ENCODE peak calls at places on chromosome 4, in eight cellular contexts. Q, A, C, S, U, V, K and Z are unnamed samples.

GRCh38 chr4:127479031-127479622 is 153.6 kb upstream of the INTU start:
- DNase-seq in Q (peak; percentile 67), A (no peak), C (no peak), S (no peak), U (no peak), V (no peak), K (peak; percentile 30), Z (no peak)

GRCh38 chr4:148445903-148446261 is 3.7 kb upstream of the NR3C2 start:
- DNase-seq in Q (no peak), A (no peak), C (no peak), S (no peak), U (no peak), V (no peak), K (no peak), Z (no peak)

GRCh38 chr4:182756161-182756690 is 161.0 kb downstream of the DCTD start:
- DNase-seq in Q (no peak), A (no peak), C (no peak), S (no peak), U (no peak), V (no peak), K (no peak), Z (no peak)

GRCh38 chr4:145436793-145437192 is 44.9 kb upstream of the SMAD1 start:
- DNase-seq in Q (no peak), A (no peak), C (no peak), S (no peak), U (no peak), V (no peak), K (no peak), Z (no peak)

GRCh38 chr4:169208090-169208455 is 62.7 kb downstream of the SH3RF1 start:
- DNase-seq in Q (no peak), A (no peak), C (no peak), S (no peak), U (no peak), V (no peak), K (no peak), Z (no peak)

GRCh38 chr4:6724461-6725111 is 8.6 kb downstream of the BLOC1S4 start:
- DNase-seq in Q (peak; percentile 46), A (no peak), C (peak; percentile 84), S (no peak), U (peak; percentile 52), V (no peak), K (no peak), Z (no peak)

GRCh38 chr4:160175064-160175643 is 1072.3 kb downstream of the RAPGEF2 start:
- DNase-seq in Q (no peak), A (no peak), C (no peak), S (no peak), U (no peak), V (no peak), K (no peak), Z (no peak)

GRCh38 chr4:8352368-8353157 is 83.0 kb downstream of the HTRA3 start:
- DNase-seq in Q (no peak), A (no peak), C (no peak), S (no peak), U (no peak), V (peak; percentile 64), K (no peak), Z (no peak)

GRCh38 chr4:6152879-6153705 is 47.3 kb downstream of the JAKMIP1 start:
- DNase-seq in Q (no peak), A (no peak), C (no peak), S (no peak), U (no peak), V (no peak), K (no peak), Z (no peak)

GRCh38 chr4:99209671-99210070 is 9.4 kb downstream of the ADH6 start:
- DNase-seq in Q (peak; percentile 27), A (no peak), C (no peak), S (no peak), U (no peak), V (no peak), K (no peak), Z (no peak)

GRCh38 chr4:17103231-17103630 is 204.8 kb upstream of the LDB2 start:
- DNase-seq in Q (peak; percentile 85), A (no peak), C (no peak), S (no peak), U (no peak), V (no peak), K (no peak), Z (no peak)

GRCh38 chr4:142846729-142847606 is 867 bp upstream of the INPP4B start:
- DNase-seq in Q (peak; percentile 39), A (peak; percentile 59), C (no peak), S (no peak), U (peak; percentile 32), V (no peak), K (peak; percentile 7), Z (peak; percentile 73)

GRCh38 chr4:20528508-20528907 is 171.8 kb upstream of the PACRGL start:
- DNase-seq in Q (peak; percentile 75), A (no peak), C (no peak), S (no peak), U (no peak), V (no peak), K (no peak), Z (no peak)

GRCh38 chr4:158869761-158870160 is 100.9 kb downstream of the FNIP2 start:
- DNase-seq in Q (no peak), A (no peak), C (no peak), S (no peak), U (no peak), V (no peak), K (no peak), Z (no peak)

GRCh38 chr4:150150545-150151156 is 72.4 kb downstream of the DCLK2 start:
- DNase-seq in Q (no peak), A (no peak), C (no peak), S (no peak), U (no peak), V (no peak), K (no peak), Z (no peak)

GRCh38 chr4:29459926-29460325 is 1260.2 kb upstream of the PCDH7 start:
- DNase-seq in Q (no peak), A (no peak), C (no peak), S (no peak), U (no peak), V (no peak), K (no peak), Z (no peak)

GRCh38 chr4:113673450-113673849 is 88.1 kb downstream of the CAMK2D start:
- DNase-seq in Q (peak; percentile 52), A (no peak), C (no peak), S (no peak), U (no peak), V (no peak), K (peak; percentile 50), Z (no peak)

GRCh38 chr4:167232805-167233522 is 1.3 kb downstream of the SPOCK3 start:
- DNase-seq in Q (no peak), A (no peak), C (no peak), S (no peak), U (no peak), V (no peak), K (no peak), Z (no peak)

GRCh38 chr4:103012085-103012484 is 7.4 kb downstream of the SLC9B1 start:
- DNase-seq in Q (peak; percentile 87), A (no peak), C (no peak), S (no peak), U (no peak), V (no peak), K (no peak), Z (no peak)

GRCh38 chr4:151486166-151486565 is 77.2 kb downstream of the FHIP1A start:
- DNase-seq in Q (peak; percentile 39), A (no peak), C (no peak), S (no peak), U (no peak), V (no peak), K (no peak), Z (no peak)

GRCh38 chr4:75673959-75674328 is 733 bp upstream of the G3BP2 start:
- DNase-seq in Q (no peak), A (no peak), C (no peak), S (no peak), U (no peak), V (no peak), K (peak; percentile 16), Z (no peak)

GRCh38 chr4:137677851-137678250 is 145.6 kb upstream of the PCDH18 start:
- DNase-seq in Q (peak; percentile 90), A (no peak), C (no peak), S (no peak), U (no peak), V (no peak), K (no peak), Z (no peak)

GRCh38 chr4:25843340-25844097 is 19.3 kb downstream of the SEL1L3 start:
- DNase-seq in Q (peak; percentile 64), A (no peak), C (no peak), S (no peak), U (no peak), V (peak; percentile 76), K (no peak), Z (no peak)

GRCh38 chr4:3268395-3269104 is 19.6 kb downstream of the MSANTD1 start:
- DNase-seq in Q (no peak), A (no peak), C (peak; percentile 25), S (no peak), U (no peak), V (no peak), K (no peak), Z (no peak)

GRCh38 chr4:88418411-88418810 is 38.5 kb upstream of the HERC5 start:
- DNase-seq in Q (no peak), A (no peak), C (no peak), S (no peak), U (no peak), V (no peak), K (no peak), Z (no peak)

DNA sequence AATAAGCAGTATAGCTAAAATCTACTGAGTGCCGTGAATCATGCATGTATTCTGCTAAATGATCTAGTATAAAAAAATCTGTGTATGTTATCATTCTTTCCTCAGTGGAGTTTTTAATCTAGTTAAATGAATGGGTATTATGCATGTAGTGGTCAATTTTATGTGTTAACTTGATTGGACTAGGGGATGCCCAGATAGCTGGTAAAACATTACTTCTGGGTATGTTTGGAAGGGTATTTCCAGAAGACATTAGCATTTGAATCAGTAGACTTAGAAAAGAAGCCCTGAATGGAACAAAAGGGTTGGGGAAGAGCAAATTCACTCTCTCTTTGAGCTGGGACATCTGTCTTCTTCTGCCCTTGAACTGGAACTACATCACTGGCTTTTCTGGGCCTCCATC is 34.5 kb upstream of the SPRY1 start:
- DNase-seq in Q (no peak), A (no peak), C (no peak), S (no peak), U (no peak), V (no peak), K (no peak), Z (no peak)
- H3K4me1 ChIP-seq in Q (peaks cover 12% of the 10 kb centered on the region), A (no peaks in the 10 kb centered on the region), C (peaks cover 17% of the 10 kb centered on the region), S (peaks cover 22% of the 10 kb centered on the region), U (no peaks in the 10 kb centered on the region), V (no peaks in the 10 kb centered on the region), K (peaks cover 82% of the 10 kb centered on the region), Z (no peaks in the 10 kb centered on the region)

GRCh38 chr4:21947768-21948346 is 715 bp downstream of the KCNIP4 start:
- DNase-seq in Q (peak; percentile 3), A (no peak), C (no peak), S (no peak), U (no peak), V (no peak), K (no peak), Z (no peak)
- H3K4me3 ChIP-seq in Q (peak overlapping the region; percentile 73), A (no peak overlapping the region), C (no peak overlapping the region), S (no peak overlapping the region), U (no peak overlapping the region), V (no peak overlapping the region), K (no peak overlapping the region), Z (no peak overlapping the region)

GRCh38 chr4:445410-445809 is 53.5 kb downstream of the ZNF721 start:
- DNase-seq in Q (no peak), A (no peak), C (no peak), S (no peak), U (no peak), V (no peak), K (no peak), Z (no peak)
- H3K36me3 ChIP-seq in Q (peaks cover 90% of the 10 kb centered on the region), A (peaks cover 50% of the 10 kb centered on the region), C (peaks cover 5% of the 10 kb centered on the region), S (peaks cover 9% of the 10 kb centered on the region), U (no peaks in the 10 kb centered on the region), V (peaks cover 11% of the 10 kb centered on the region), K (peaks cover 100% of the 10 kb centered on the region), Z (peaks cover 19% of the 10 kb centered on the region)

GRCh38 chr4:1042352-1043025 is 31.1 kb downstream of the FGFRL1 start:
- DNase-seq in Q (no peak), A (no peak), C (no peak), S (peak; percentile 10), U (no peak), V (peak; percentile 28), K (no peak), Z (no peak)
- H3K4me1 ChIP-seq in Q (peaks cover 43% of the 10 kb centered on the region), A (no peaks in the 10 kb centered on the region), C (peaks cover 44% of the 10 kb centered on the region), S (no peaks in the 10 kb centered on the region), U (peaks cover 50% of the 10 kb centered on the region), V (peaks cover 35% of the 10 kb centered on the region), K (no peaks in the 10 kb centered on the region), Z (no peaks in the 10 kb centered on the region)